ENCODE peak calls at places on chromosomes 13 and 19, in seven cellular contexts. One of them, this sample, is unnamed.

GRCh38 chr19:44142014-44142523 is 715 bp downstream of the ZNF234 start:
- DNase-seq in cardiac fibroblast: peak; percentile 47
- DNase-seq in right atrium auricular region: no peak
- DNase-seq in skeletal muscle cell: no peak
- DNase-seq in AG08395: peak; percentile 31
- DNase-seq in naive thymus-derived CD4-positive, alpha-beta T cell: no peak
- DNase-seq in stimulated activated CD4-positive, alpha-beta T cell treated with anti-CD3 and anti-CD28 coated beads, TNF-alpha, amount 100 ng/mL, for 4 hours: no peak
- DNase-seq in this sample: no peak

GRCh38 chr19:41442473-41443360 is at the start of gene ERICH4:
- DNase-seq in naive thymus-derived CD4-positive, alpha-beta T cell: no peak
- DNase-seq in skeletal muscle cell: no peak
- DNase-seq in AG08395: no peak
- DNase-seq in stimulated activated CD4-positive, alpha-beta T cell treated with anti-CD3 and anti-CD28 coated beads, TNF-alpha, amount 100 ng/mL, for 4 hours: no peak
- DNase-seq in cardiac fibroblast: no peak
- DNase-seq in right atrium auricular region: no peak
- DNase-seq in this sample: no peak

GRCh38 chr19:33668968-33669367 is 47.2 kb downstream of the CHST8 start:
- DNase-seq in right atrium auricular region: peak; percentile 11
- DNase-seq in skeletal muscle cell: no peak
- DNase-seq in cardiac fibroblast: no peak
- DNase-seq in stimulated activated CD4-positive, alpha-beta T cell treated with anti-CD3 and anti-CD28 coated beads, TNF-alpha, amount 100 ng/mL, for 4 hours: no peak
- DNase-seq in naive thymus-derived CD4-positive, alpha-beta T cell: no peak
- DNase-seq in AG08395: no peak
- DNase-seq in this sample: no peak

GRCh38 chr19:28045621-28046020 is 1167.3 kb downstream of the UQCRFS1 start:
- DNase-seq in cardiac fibroblast: no peak
- DNase-seq in AG08395: no peak
- DNase-seq in stimulated activated CD4-positive, alpha-beta T cell treated with anti-CD3 and anti-CD28 coated beads, TNF-alpha, amount 100 ng/mL, for 4 hours: no peak
- DNase-seq in right atrium auricular region: peak; percentile 16
- DNase-seq in naive thymus-derived CD4-positive, alpha-beta T cell: no peak
- DNase-seq in skeletal muscle cell: no peak
- DNase-seq in this sample: no peak

GRCh38 chr19:43664008-43664407 is 6.0 kb downstream of the PLAUR start:
- DNase-seq in skeletal muscle cell: no peak
- DNase-seq in cardiac fibroblast: no peak
- DNase-seq in right atrium auricular region: no peak
- DNase-seq in naive thymus-derived CD4-positive, alpha-beta T cell: peak; percentile 58
- DNase-seq in stimulated activated CD4-positive, alpha-beta T cell treated with anti-CD3 and anti-CD28 coated beads, TNF-alpha, amount 100 ng/mL, for 4 hours: no peak
- DNase-seq in AG08395: no peak
- DNase-seq in this sample: no peak

GRCh38 chr19:53511933-53512374 is 26.0 kb upstream of the ZNF331 start:
- DNase-seq in naive thymus-derived CD4-positive, alpha-beta T cell: peak; percentile 7
- DNase-seq in cardiac fibroblast: peak; percentile 60
- DNase-seq in stimulated activated CD4-positive, alpha-beta T cell treated with anti-CD3 and anti-CD28 coated beads, TNF-alpha, amount 100 ng/mL, for 4 hours: peak; percentile 11
- DNase-seq in skeletal muscle cell: no peak
- DNase-seq in AG08395: peak; percentile 76
- DNase-seq in right atrium auricular region: peak; percentile 63
- DNase-seq in this sample: no peak

GRCh38 chr19:45526143-45526542 is 18.9 kb downstream of the VASP start:
- DNase-seq in cardiac fibroblast: peak; percentile 72
- DNase-seq in AG08395: peak; percentile 82
- DNase-seq in stimulated activated CD4-positive, alpha-beta T cell treated with anti-CD3 and anti-CD28 coated beads, TNF-alpha, amount 100 ng/mL, for 4 hours: no peak
- DNase-seq in right atrium auricular region: peak; percentile 68
- DNase-seq in skeletal muscle cell: no peak
- DNase-seq in naive thymus-derived CD4-positive, alpha-beta T cell: no peak
- DNase-seq in this sample: no peak

GRCh38 chr13:86757236-86757978 is 913.8 kb upstream of the SLITRK5 start:
- DNase-seq in naive thymus-derived CD4-positive, alpha-beta T cell: no peak
- DNase-seq in cardiac fibroblast: no peak
- DNase-seq in right atrium auricular region: no peak
- DNase-seq in stimulated activated CD4-positive, alpha-beta T cell treated with anti-CD3 and anti-CD28 coated beads, TNF-alpha, amount 100 ng/mL, for 4 hours: no peak
- DNase-seq in skeletal muscle cell: no peak
- DNase-seq in AG08395: no peak
- DNase-seq in this sample: no peak

GRCh38 chr13:38167164-38167822 is 182.4 kb upstream of the UFM1 start:
- DNase-seq in stimulated activated CD4-positive, alpha-beta T cell treated with anti-CD3 and anti-CD28 coated beads, TNF-alpha, amount 100 ng/mL, for 4 hours: no peak
- DNase-seq in cardiac fibroblast: no peak
- DNase-seq in right atrium auricular region: no peak
- DNase-seq in skeletal muscle cell: no peak
- DNase-seq in AG08395: no peak
- DNase-seq in naive thymus-derived CD4-positive, alpha-beta T cell: no peak
- DNase-seq in this sample: no peak

GRCh38 chr13:33624740-33625139 is 193.2 kb upstream of the RFC3 start:
- DNase-seq in right atrium auricular region: no peak
- DNase-seq in skeletal muscle cell: no peak
- DNase-seq in naive thymus-derived CD4-positive, alpha-beta T cell: no peak
- DNase-seq in stimulated activated CD4-positive, alpha-beta T cell treated with anti-CD3 and anti-CD28 coated beads, TNF-alpha, amount 100 ng/mL, for 4 hours: no peak
- DNase-seq in cardiac fibroblast: no peak
- DNase-seq in AG08395: no peak
- DNase-seq in this sample: no peak

GRCh38 chr19:17107546-17108452 is 32.2 kb downstream of the MYO9B start:
- DNase-seq in skeletal muscle cell: peak; percentile 94
- DNase-seq in stimulated activated CD4-positive, alpha-beta T cell treated with anti-CD3 and anti-CD28 coated beads, TNF-alpha, amount 100 ng/mL, for 4 hours: no peak
- DNase-seq in naive thymus-derived CD4-positive, alpha-beta T cell: no peak
- DNase-seq in AG08395: peak; percentile 97
- DNase-seq in right atrium auricular region: peak; percentile 98
- DNase-seq in cardiac fibroblast: peak; percentile 95
- DNase-seq in this sample: no peak

GRCh38 chr19:13366529-13367143 is 139.6 kb downstream of the CACNA1A start:
- DNase-seq in skeletal muscle cell: peak; percentile 1
- DNase-seq in stimulated activated CD4-positive, alpha-beta T cell treated with anti-CD3 and anti-CD28 coated beads, TNF-alpha, amount 100 ng/mL, for 4 hours: no peak
- DNase-seq in naive thymus-derived CD4-positive, alpha-beta T cell: no peak
- DNase-seq in right atrium auricular region: no peak
- DNase-seq in AG08395: peak; percentile 53
- DNase-seq in cardiac fibroblast: peak; percentile 49
- DNase-seq in this sample: no peak

GRCh38 chr19:53982611-53983010 is 8.8 kb upstream of the CACNG6 start:
- DNase-seq in stimulated activated CD4-positive, alpha-beta T cell treated with anti-CD3 and anti-CD28 coated beads, TNF-alpha, amount 100 ng/mL, for 4 hours: no peak
- DNase-seq in AG08395: peak; percentile 40
- DNase-seq in skeletal muscle cell: no peak
- DNase-seq in cardiac fibroblast: peak; percentile 74
- DNase-seq in right atrium auricular region: no peak
- DNase-seq in naive thymus-derived CD4-positive, alpha-beta T cell: no peak
- DNase-seq in this sample: no peak

GRCh38 chr13:55569082-55569481 is 1571.6 kb upstream of the PRR20A start:
- DNase-seq in naive thymus-derived CD4-positive, alpha-beta T cell: no peak
- DNase-seq in cardiac fibroblast: no peak
- DNase-seq in AG08395: no peak
- DNase-seq in right atrium auricular region: no peak
- DNase-seq in stimulated activated CD4-positive, alpha-beta T cell treated with anti-CD3 and anti-CD28 coated beads, TNF-alpha, amount 100 ng/mL, for 4 hours: no peak
- DNase-seq in skeletal muscle cell: no peak
- DNase-seq in this sample: no peak

GRCh38 chr13:20165417-20166257 is 4.8 kb upstream of the GJA3 start:
- DNase-seq in skeletal muscle cell: no peak
- DNase-seq in AG08395: no peak
- DNase-seq in stimulated activated CD4-positive, alpha-beta T cell treated with anti-CD3 and anti-CD28 coated beads, TNF-alpha, amount 100 ng/mL, for 4 hours: no peak
- DNase-seq in cardiac fibroblast: no peak
- DNase-seq in right atrium auricular region: no peak
- DNase-seq in naive thymus-derived CD4-positive, alpha-beta T cell: no peak
- DNase-seq in this sample: no peak

GRCh38 chr19:5145521-5146511 is 176.9 kb downstream of the KDM4B start:
- DNase-seq in stimulated activated CD4-positive, alpha-beta T cell treated with anti-CD3 and anti-CD28 coated beads, TNF-alpha, amount 100 ng/mL, for 4 hours: no peak
- DNase-seq in cardiac fibroblast: no peak
- DNase-seq in naive thymus-derived CD4-positive, alpha-beta T cell: no peak
- DNase-seq in right atrium auricular region: no peak
- DNase-seq in AG08395: no peak
- DNase-seq in skeletal muscle cell: no peak
- DNase-seq in this sample: no peak

This sample was measured in GM12892.